ENCODE peak calls at places on chromosome 22, in six cellular contexts. V, T, K, R, Z and E are unnamed samples.

GRCh38 chr22:24730864-24731263 is 43.7 kb downstream of the PIWIL3 start:
- DNase-seq in R (no peak), Z (no peak), K (no peak), V (no peak), T (no peak), E (no peak)

GRCh38 chr22:25062378-25063095 is 110.0 kb downstream of the KIAA1671 start:
- DNase-seq in R (no peak), Z (peak; percentile 79), T (no peak), K (no peak), V (no peak), E (no peak)

GRCh38 chr22:38419121-38419863 is 35.7 kb downstream of the KCNJ4 start:
- DNase-seq in Z (peak; percentile 40), T (no peak), V (no peak), R (no peak), K (no peak), E (no peak)

GRCh38 chr22:37472418-37473006 is 13.7 kb downstream of the MFNG start:
- DNase-seq in Z (no peak), V (peak; percentile 42), K (no peak), R (peak; percentile 51), T (no peak), E (no peak)

GRCh38 chr22:20247010-20247505 is 21.1 kb downstream of the RTN4R start:
- DNase-seq in K (peak; percentile 43), R (peak; percentile 64), Z (no peak), V (no peak), T (no peak), E (no peak)

GRCh38 chr22:23392420-23393121 is 187.5 kb downstream of the IGLL1 start:
- DNase-seq in R (no peak), Z (no peak), T (no peak), K (no peak), V (no peak), E (no peak)

GRCh38 chr22:29842740-29843139 is 4.7 kb upstream of the ASCC2 start:
- DNase-seq in Z (no peak), R (no peak), T (peak; percentile 65), V (peak; percentile 91), K (no peak), E (no peak)

GRCh38 chr22:37681001-37681424 is 5.1 kb upstream of the NOL12 start:
- DNase-seq in T (no peak), V (no peak), R (peak; percentile 41), Z (no peak), K (no peak), E (no peak)

GRCh38 chr22:32795214-32795596 is 6.3 kb upstream of the TIMP3 start:
- DNase-seq in K (no peak), T (no peak), Z (no peak), V (no peak), R (no peak), E (no peak)

GRCh38 chr22:40819741-40820140 is 595 bp upstream of the SLC25A17 start:
- DNase-seq in K (no peak), R (peak; percentile 53), V (peak; percentile 49), Z (no peak), T (no peak), E (no peak)

GRCh38 chr22:31143537-31143936 is 3.2 kb upstream of the PLA2G3 start:
- DNase-seq in R (no peak), V (no peak), Z (no peak), K (no peak), T (no peak), E (no peak)

GRCh38 chr22:39253427-39254070 is 8.8 kb upstream of the PDGFB start:
- DNase-seq in Z (no peak), T (no peak), K (no peak), R (peak; percentile 36), V (peak; percentile 72), E (no peak)

DNA sequence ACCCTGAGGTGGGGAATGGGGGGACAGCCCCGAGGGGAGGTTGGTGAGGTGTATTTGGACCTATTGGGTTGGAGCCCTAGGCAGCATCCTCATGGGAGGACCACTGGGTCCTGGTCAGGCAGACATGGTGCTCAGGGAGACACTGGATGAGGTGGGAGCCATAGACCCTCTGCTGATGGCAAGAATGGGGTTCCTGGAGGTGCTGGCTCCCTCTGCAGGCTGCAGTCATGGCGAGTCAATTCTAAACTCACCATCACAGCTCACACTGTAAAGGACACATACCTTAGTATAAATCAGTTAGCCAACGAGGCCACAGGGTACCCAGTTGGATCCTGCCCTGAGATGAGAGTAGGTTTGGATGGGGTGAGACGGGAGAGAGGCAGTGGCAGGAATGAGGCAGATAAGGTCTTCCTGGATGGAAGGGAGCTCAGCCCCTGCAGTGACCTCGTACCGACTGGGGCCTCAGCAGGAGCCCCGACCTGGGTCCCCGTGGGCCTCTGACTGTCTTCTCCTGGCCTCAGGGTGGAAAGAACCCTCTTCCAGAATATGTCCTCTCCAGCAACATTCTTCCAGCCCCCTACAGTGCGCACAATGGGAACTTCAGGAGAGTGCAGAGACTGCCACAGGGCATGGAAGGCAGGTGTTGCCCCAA is 1.7 kb upstream of the GAB4 start:
- DNase-seq in T (no peak), K (no peak), V (no peak), Z (no peak), R (no peak), E (no peak)
- TF ChIP-seq CTCF in T (no peak), K (peak; percentile 16), V (no peak), Z (no peak), R (peak; percentile 15), E (no peak)

GRCh38 chr22:34057726-34058125 is 137.4 kb upstream of the LARGE1 start:
- DNase-seq in V (no peak), K (no peak), Z (no peak), T (no peak), R (no peak), E (no peak)

DNA sequence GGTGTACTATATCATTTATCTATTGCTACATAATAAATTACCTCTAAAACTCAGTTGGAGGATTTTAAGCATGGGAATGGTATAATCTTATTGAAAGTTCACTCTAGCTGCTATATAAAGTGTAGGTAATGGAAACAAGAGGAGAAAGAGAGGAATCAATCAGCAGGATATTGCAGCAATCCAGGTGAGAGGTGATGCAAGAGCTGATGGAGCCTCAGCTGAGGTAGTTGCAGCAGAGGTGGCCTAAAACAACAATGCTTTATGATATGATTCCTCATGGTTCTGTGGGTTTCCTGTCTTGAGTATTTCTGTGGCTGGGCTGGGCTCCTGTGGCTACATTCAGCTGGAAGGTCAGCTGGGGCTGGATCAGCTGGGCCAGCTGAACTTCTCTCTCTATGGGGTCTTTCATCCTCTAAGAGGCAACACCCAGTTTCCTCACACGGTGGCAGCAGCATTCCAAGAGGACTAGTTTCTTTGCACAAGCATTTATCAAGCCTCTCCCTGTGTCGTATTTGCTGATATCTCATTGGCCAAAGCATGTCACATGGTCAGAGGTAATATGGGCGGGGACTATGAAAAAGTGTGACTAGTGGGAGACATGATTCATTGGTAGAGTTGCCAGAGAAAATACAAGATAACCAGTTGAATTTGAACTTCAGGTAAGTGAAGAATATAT is 135.4 kb upstream of the LARGE1 start:
- DNase-seq in K (no peak), R (peak; percentile 71), Z (no peak), V (no peak), T (no peak), E (no peak)
- TF ChIP-seq CTCF in K (no peak), R (peak; percentile 50), Z (no peak), V (no peak), T (no peak), E (no peak)

GRCh38 chr22:27616033-27616432 is 185.5 kb downstream of the MN1 start:
- DNase-seq in V (no peak), Z (no peak), T (no peak), R (no peak), K (no peak), E (no peak)

GRCh38 chr22:27614291-27615007 is 187.1 kb downstream of the MN1 start:
- DNase-seq in Z (no peak), K (no peak), V (no peak), T (no peak), R (no peak), E (no peak)

GRCh38 chr22:27620367-27621154 is 181.0 kb downstream of the MN1 start:
- DNase-seq in K (no peak), Z (no peak), R (no peak), V (no peak), T (no peak), E (no peak)

GRCh38 chr22:27615408-27615807 is 186.1 kb downstream of the MN1 start:
- DNase-seq in Z (no peak), T (no peak), V (no peak), K (no peak), R (no peak), E (no peak)

DNA sequence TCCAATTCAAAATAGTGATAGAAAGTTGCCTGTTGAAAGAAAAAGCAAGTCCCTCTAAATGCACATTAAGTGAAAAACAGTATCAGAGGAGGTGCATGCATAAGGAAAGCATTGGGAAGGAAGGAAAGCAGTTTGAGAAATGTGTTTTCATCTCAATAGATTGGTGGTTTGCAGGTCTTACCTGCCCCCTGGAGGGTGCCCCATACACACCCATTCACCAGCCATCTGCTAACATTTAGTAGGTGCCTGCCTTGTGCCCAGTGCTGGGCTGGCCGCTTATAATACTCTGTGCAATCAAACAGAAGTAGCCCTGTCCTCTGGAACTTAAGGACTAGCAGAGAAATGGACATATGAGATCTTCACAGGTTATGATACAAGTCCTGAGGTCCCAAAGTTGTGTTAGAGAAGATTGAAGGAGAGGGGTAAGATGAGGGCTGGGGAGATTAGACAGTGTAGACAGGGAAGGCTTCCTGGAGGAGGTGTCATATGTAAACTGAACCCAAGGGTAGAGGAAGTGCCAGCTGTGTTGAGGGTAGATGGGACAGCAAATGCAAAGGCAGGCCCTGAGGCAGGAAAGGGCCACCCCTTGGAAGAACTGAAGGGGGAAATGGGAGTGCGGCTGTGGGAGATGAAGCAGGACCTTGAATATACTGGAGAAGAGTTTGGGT is 184.2 kb downstream of the MN1 start:
- DNase-seq in R (no peak), T (no peak), V (peak; percentile 7), Z (no peak), K (no peak), E (no peak)
- TF ChIP-seq CTCF in R (no peak), T (no peak), V (peak; percentile 4), Z (no peak), K (no peak), E (no peak)

DNA sequence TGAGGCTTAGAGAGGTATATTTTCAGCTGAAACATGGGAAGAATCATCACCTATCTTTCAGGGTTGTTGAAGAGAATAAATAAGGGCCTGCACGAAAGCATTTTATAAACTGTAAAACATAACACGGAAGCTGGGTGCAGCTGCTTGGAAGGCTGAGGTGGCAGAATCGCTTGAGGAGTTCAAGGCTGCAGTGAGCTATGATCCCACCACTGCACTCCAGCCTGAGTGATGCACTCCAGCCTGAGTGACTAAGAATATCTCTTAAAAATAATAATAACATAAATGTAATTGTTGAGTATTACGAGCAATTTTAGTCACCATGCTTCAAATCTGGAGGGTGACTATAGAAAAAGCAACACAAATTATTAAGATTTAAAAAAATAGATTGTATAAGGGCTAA is 16.3 kb downstream of the RBFOX2 start:
- DNase-seq in R (no peak), T (no peak), Z (no peak), V (no peak), K (no peak), E (no peak)
- TF ChIP-seq CTCF in R (no peak), T (no peak), Z (no peak), V (no peak), K (no peak), E (no peak)

GRCh38 chr22:43012390-43012789 is 2.6 kb downstream of the PACSIN2 start:
- DNase-seq in R (no peak), T (no peak), V (no peak), Z (no peak), K (no peak), E (no peak)

GRCh38 chr22:43008921-43009320 is 6.0 kb downstream of the PACSIN2 start:
- DNase-seq in Z (peak; percentile 34), K (no peak), R (no peak), V (no peak), T (no peak), E (no peak)

GRCh38 chr22:43013355-43014061 is 1.4 kb downstream of the PACSIN2 start:
- DNase-seq in R (peak; percentile 47), T (no peak), Z (peak; percentile 21), V (no peak), K (no peak), E (no peak)

GRCh38 chr22:43009444-43009843 is 5.5 kb downstream of the PACSIN2 start:
- DNase-seq in T (no peak), V (no peak), K (no peak), Z (no peak), R (no peak), E (no peak)

GRCh38 chr22:43011079-43011478 is 3.9 kb downstream of the PACSIN2 start:
- DNase-seq in R (no peak), V (no peak), K (no peak), Z (peak; percentile 14), T (no peak), E (no peak)
- TF ChIP-seq CTCF in R (no peak), V (no peak), K (no peak), Z (no peak), T (no peak), E (no peak)